ENCODE peak calls at places on chromosome 20, in four cellular contexts. One of them, this sample, is unnamed.

GRCh38 chr20:15603978-15604377 is 969.3 kb downstream of the KIF16B start:
- DNase-seq in HTR-8/SVneo: no peak
- DNase-seq in A549: no peak
- DNase-seq in GM20000: no peak
- DNase-seq in this sample: no peak

GRCh38 chr20:52054123-52054522 is 137.5 kb downstream of the ZFP64 start:
- DNase-seq in HTR-8/SVneo: no peak
- DNase-seq in A549: no peak
- DNase-seq in GM20000: no peak
- DNase-seq in this sample: no peak

GRCh38 chr20:46550441-46550840 is at the start of gene OCSTAMP:
- DNase-seq in HTR-8/SVneo: no peak
- DNase-seq in A549: no peak
- DNase-seq in GM20000: no peak
- DNase-seq in this sample: no peak

GRCh38 chr20:41865938-41866337 is 247.8 kb upstream of the CHD6 start:
- DNase-seq in HTR-8/SVneo: no peak
- DNase-seq in A549: no peak
- DNase-seq in GM20000: no peak
- DNase-seq in this sample: no peak

GRCh38 chr20:58008413-58008812 is 220.0 kb downstream of the ANKRD60 start:
- DNase-seq in HTR-8/SVneo: no peak
- DNase-seq in A549: no peak
- DNase-seq in GM20000: no peak
- DNase-seq in this sample: no peak

GRCh38 chr20:11496382-11496781 is 421.3 kb upstream of the BTBD3 start:
- DNase-seq in HTR-8/SVneo: no peak
- DNase-seq in A549: peak
- DNase-seq in GM20000: no peak
- DNase-seq in this sample: no peak

GRCh38 chr20:38197217-38198008 is 32.3 kb upstream of the TGM2 start:
- DNase-seq in HTR-8/SVneo: no peak
- DNase-seq in A549: no peak
- DNase-seq in GM20000: no peak
- DNase-seq in this sample: no peak

GRCh38 chr20:4470375-4470774 is 251.3 kb upstream of the PRND start:
- DNase-seq in HTR-8/SVneo: no peak
- DNase-seq in A549: no peak
- DNase-seq in GM20000: no peak
- DNase-seq in this sample: peak

GRCh38 chr20:6583134-6583738 is 184.2 kb upstream of the BMP2 start:
- DNase-seq in HTR-8/SVneo: no peak
- DNase-seq in A549: peak
- DNase-seq in GM20000: peak
- DNase-seq in this sample: no peak

GRCh38 chr20:8764289-8764962 is 304.5 kb upstream of the PLCB4 start:
- DNase-seq in HTR-8/SVneo: no peak
- DNase-seq in A549: no peak
- DNase-seq in GM20000: no peak
- DNase-seq in this sample: no peak

GRCh38 chr20:32544893-32545840 is 40.0 kb downstream of the NOL4L start:
- DNase-seq in HTR-8/SVneo: peak
- DNase-seq in A549: no peak
- DNase-seq in GM20000: no peak
- DNase-seq in this sample: peak

GRCh38 chr20:17825949-17826843 is 126.4 kb downstream of the BANF2 start:
- DNase-seq in HTR-8/SVneo: no peak
- DNase-seq in A549: no peak
- DNase-seq in GM20000: peak
- DNase-seq in this sample: no peak

GRCh38 chr20:258963-259362 is 1.4 kb downstream of the DEFB132 start:
- DNase-seq in HTR-8/SVneo: peak
- DNase-seq in A549: peak
- DNase-seq in GM20000: no peak
- DNase-seq in this sample: no peak

GRCh38 chr20:44803383-44803941 is 6.9 kb downstream of the RIMS4 start:
- DNase-seq in HTR-8/SVneo: no peak
- DNase-seq in A549: no peak
- DNase-seq in GM20000: no peak
- DNase-seq in this sample: no peak

GRCh38 chr20:1505361-1505760 is 14.1 kb upstream of the SIRPB2 start:
- DNase-seq in HTR-8/SVneo: no peak
- DNase-seq in A549: peak
- DNase-seq in GM20000: no peak
- DNase-seq in this sample: no peak

This sample was measured in HS-5.